ENCODE peak calls at places on chromosomes 16 and 17, in nine cellular contexts. W, R, Z, A, V, G, O, M and F are unnamed samples.

GRCh38 chr17:62981933-62982332 is 15.9 kb downstream of the TANC2 start:
- DNase-seq in W (no peak), R (no peak), Z (no peak), A (no peak), V (no peak), G (peak; percentile 70), O (no peak), M (no peak), F (no peak)

GRCh38 chr16:89104303-89104702 is 10.7 kb downstream of the ACSF3 start:
- DNase-seq in W (no peak), R (no peak), Z (no peak), A (no peak), V (no peak), G (no peak), O (no peak), M (no peak), F (no peak)

GRCh38 chr17:1645207-1646171 is at the start of gene SCARF1:
- DNase-seq in W (peak; percentile 24), R (no peak), Z (no peak), A (no peak), V (no peak), G (no peak), O (no peak), M (peak; percentile 44), F (no peak)

GRCh38 chr16:50428116-50428515 is 59.3 kb upstream of the BRD7 start:
- DNase-seq in W (no peak), R (no peak), Z (no peak), A (no peak), V (no peak), G (peak; percentile 6), O (no peak), M (no peak), F (no peak)

GRCh38 chr17:17303010-17303846 is at the start of gene NT5M:
- DNase-seq in W (peak; percentile 75), R (peak; percentile 60), Z (peak; percentile 30), A (peak; percentile 55), V (peak; percentile 55), G (peak; percentile 6), O (peak; percentile 85), M (peak; percentile 87), F (peak; percentile 62)

GRCh38 chr16:3532741-3533140 is 31.9 kb downstream of the CLUAP1 start:
- DNase-seq in W (no peak), R (no peak), Z (no peak), A (no peak), V (no peak), G (no peak), O (no peak), M (no peak), F (no peak)

GRCh38 chr16:9012848-9013507 is 49.3 kb upstream of the USP7 start:
- DNase-seq in W (peak; percentile 87), R (no peak), Z (no peak), A (no peak), V (peak; percentile 11), G (no peak), O (no peak), M (no peak), F (no peak)

GRCh38 chr17:17781591-17782424 is 55.0 kb downstream of the SREBF1 start:
- DNase-seq in W (peak; percentile 64), R (no peak), Z (no peak), A (no peak), V (no peak), G (peak; percentile 20), O (peak; percentile 41), M (peak; percentile 61), F (peak; percentile 64)

GRCh38 chr16:83552193-83552592 is 255.6 kb upstream of the HSBP1 start:
- DNase-seq in W (no peak), R (no peak), Z (no peak), A (no peak), V (no peak), G (peak; percentile 49), O (no peak), M (no peak), F (no peak)

GRCh38 chr16:25012525-25012991 is 2.6 kb downstream of the ARHGAP17 start:
- DNase-seq in W (no peak), R (no peak), Z (no peak), A (no peak), V (no peak), G (peak; percentile 75), O (no peak), M (peak; percentile 66), F (peak; percentile 92)

GRCh38 chr17:81228420-81228819 is 5.7 kb upstream of the CEP131 start:
- DNase-seq in W (no peak), R (no peak), Z (no peak), A (no peak), V (peak; percentile 51), G (no peak), O (no peak), M (no peak), F (no peak)

GRCh38 chr17:14123579-14124278 is 54.4 kb downstream of the COX10 start:
- DNase-seq in W (no peak), R (no peak), Z (no peak), A (no peak), V (no peak), G (peak; percentile 36), O (no peak), M (no peak), F (peak; percentile 9)

GRCh38 chr17:67377727-67378443 is 804 bp downstream of the PITPNC1 start:
- DNase-seq in W (peak; percentile 54), R (no peak), Z (peak; percentile 27), A (no peak), V (peak; percentile 49), G (no peak), O (peak; percentile 65), M (peak; percentile 48), F (peak; percentile 47)

GRCh38 chr17:38687291-38687690 is 12.5 kb upstream of the EPOP start:
- DNase-seq in W (no peak), R (no peak), Z (no peak), A (no peak), V (no peak), G (no peak), O (no peak), M (no peak), F (no peak)

GRCh38 chr17:30095507-30096244 is 20.9 kb upstream of the NSRP1 start:
- DNase-seq in W (no peak), R (peak; percentile 65), Z (no peak), A (no peak), V (no peak), G (peak; percentile 83), O (no peak), M (peak; percentile 50), F (peak; percentile 75)

GRCh38 chr17:8742274-8742673 is 2.4 kb downstream of the CCDC42 start:
- DNase-seq in W (no peak), R (no peak), Z (no peak), A (no peak), V (no peak), G (no peak), O (no peak), M (no peak), F (no peak)

GRCh38 chr16:57262841-57263584 is 18.0 kb downstream of the ARL2BP start:
- DNase-seq in W (no peak), R (no peak), Z (no peak), A (no peak), V (no peak), G (no peak), O (no peak), M (no peak), F (no peak)

GRCh38 chr17:57569021-57569420 is 176.1 kb downstream of the CCDC182 start:
- DNase-seq in W (no peak), R (no peak), Z (no peak), A (no peak), V (no peak), G (no peak), O (no peak), M (no peak), F (no peak)

GRCh38 chr16:15897834-15898254 is 9.4 kb upstream of the CEP20 start:
- DNase-seq in W (no peak), R (no peak), Z (no peak), A (peak; percentile 15), V (no peak), G (peak; percentile 70), O (peak; percentile 64), M (no peak), F (peak; percentile 41)

GRCh38 chr17:6041261-6041660 is 28.9 kb upstream of the WSCD1 start:
- DNase-seq in W (no peak), R (no peak), Z (no peak), A (no peak), V (no peak), G (no peak), O (no peak), M (no peak), F (no peak)

GRCh38 chr16:2468142-2468724 is 2.9 kb upstream of the NTN3 start:
- DNase-seq in W (peak; percentile 37), R (peak; percentile 25), Z (no peak), A (no peak), V (no peak), G (no peak), O (peak; percentile 28), M (no peak), F (no peak)

GRCh38 chr17:17921192-17922082 is 50.8 kb downstream of the TOM1L2 start:
- DNase-seq in W (peak; percentile 49), R (peak; percentile 22), Z (no peak), A (no peak), V (no peak), G (peak; percentile 97), O (no peak), M (no peak), F (peak; percentile 92)

GRCh38 chr16:72072514-72073342 is 9.7 kb downstream of the HPR start:
- DNase-seq in W (no peak), R (no peak), Z (no peak), A (no peak), V (no peak), G (no peak), O (no peak), M (peak; percentile 28), F (no peak)

GRCh38 chr17:74303300-74303699 is 22.7 kb upstream of the KIF19 start:
- DNase-seq in W (no peak), R (no peak), Z (no peak), A (no peak), V (no peak), G (peak; percentile 20), O (no peak), M (no peak), F (no peak)

GRCh38 chr17:55265434-55266021 is 768 bp downstream of the HLF start:
- DNase-seq in W (peak; percentile 23), R (no peak), Z (no peak), A (no peak), V (no peak), G (no peak), O (peak; percentile 29), M (peak; percentile 29), F (no peak)

GRCh38 chr17:6427284-6427781 is 7.6 kb downstream of the AIPL1 start:
- DNase-seq in W (no peak), R (no peak), Z (no peak), A (peak; percentile 35), V (peak; percentile 28), G (peak; percentile 32), O (peak; percentile 63), M (peak; percentile 27), F (no peak)

GRCh38 chr16:57778658-57779057 is 23.6 kb downstream of the KIFC3 start:
- DNase-seq in W (no peak), R (no peak), Z (no peak), A (no peak), V (no peak), G (no peak), O (no peak), M (no peak), F (no peak)

GRCh38 chr16:82972520-82972919 is 345.8 kb downstream of the CDH13 start:
- DNase-seq in W (no peak), R (no peak), Z (no peak), A (no peak), V (no peak), G (peak; percentile 33), O (no peak), M (no peak), F (no peak)

GRCh38 chr16:64826374-64826773 is 295.5 kb downstream of the CDH11 start:
- DNase-seq in W (no peak), R (no peak), Z (no peak), A (no peak), V (no peak), G (no peak), O (no peak), M (no peak), F (no peak)